ENCODE peak calls at places on chromosomes 4 and X, in five cellular contexts. K is NCI-H1417, F is AG09319, T is left ventricle myocardium inferior, U is DMS 273 treated with DMSO at 0.1 percent for 48 hours. I is an unnamed sample.

GRCh38 chrX:83771664-83772063 is 89.3 kb upstream of the CYLC1 start:
- DNase-seq in U (no peak), F (no peak), T (no peak), K (no peak), I (no peak)

GRCh38 chrX:72180539-72180938 is 1.0 kb upstream of the PIN4 start:
- DNase-seq in U (no peak), K (no peak), F (no peak), T (no peak), I (no peak)

GRCh38 chrX:10155137-10155536 is 1.6 kb upstream of the CLCN4 start:
- DNase-seq in U (no peak), K (no peak), T (no peak), F (no peak), I (no peak)

GRCh38 chr4:97144199-97144598 is 999.1 kb downstream of the STPG2 start:
- DNase-seq in U (no peak), T (no peak), F (no peak), K (no peak), I (no peak)

GRCh38 chrX:39519566-39520301 is 578.0 kb downstream of the BCOR start:
- DNase-seq in T (peak; percentile 41), F (no peak), U (no peak), K (no peak), I (no peak)

GRCh38 chr4:34182346-34182745 is 2062.0 kb downstream of the ARAP2 start:
- DNase-seq in U (no peak), F (no peak), T (no peak), K (no peak), I (peak; percentile 52)

GRCh38 chr4:88320780-88321373 is 36.5 kb upstream of the PPM1K start:
- DNase-seq in F (no peak), K (no peak), T (peak; percentile 17), U (no peak), I (no peak)

GRCh38 chrX:13721819-13722527 is 12.4 kb downstream of the TRAPPC2 start:
- DNase-seq in K (peak; percentile 31), F (peak; percentile 67), U (no peak), T (no peak), I (peak; percentile 49)

GRCh38 chrX:119981286-119982070 is 37.9 kb upstream of the NKAP start:
- DNase-seq in U (no peak), T (no peak), K (peak; percentile 46), F (no peak), I (peak; percentile 38)

GRCh38 chr4:184147858-184148799 is 69.5 kb downstream of the ENPP6 start:
- DNase-seq in U (no peak), K (no peak), F (no peak), T (no peak), I (no peak)

GRCh38 chr4:10006236-10006603 is 15.1 kb downstream of the SLC2A9 start:
- DNase-seq in K (peak; percentile 13), F (no peak), U (no peak), T (no peak), I (peak; percentile 83)

GRCh38 chrX:69615779-69616519 is at the start of gene EDA:
- DNase-seq in F (peak; percentile 29), K (peak; percentile 40), T (peak; percentile 87), U (peak; percentile 80), I (peak; percentile 44)

GRCh38 chr4:66575024-66575696 is 904.9 kb upstream of the EPHA5 start:
- DNase-seq in K (no peak), F (no peak), U (peak; percentile 6), T (no peak), I (peak; percentile 5)

GRCh38 chr4:142278663-142279062 is 567.4 kb downstream of the INPP4B start:
- DNase-seq in K (no peak), F (no peak), U (no peak), T (no peak), I (no peak)

GRCh38 chr4:176439611-176440010 is 119.8 kb downstream of the SPCS3 start:
- DNase-seq in K (no peak), T (no peak), F (no peak), U (no peak), I (no peak)

GRCh38 chrX:151722241-151722846 is 6.5 kb downstream of the FATE1 start:
- DNase-seq in U (no peak), F (peak; percentile 1), T (peak; percentile 24), K (peak; percentile 55), I (no peak)

GRCh38 chrX:119398974-119399771 is at the start of gene SLC25A43:
- DNase-seq in U (peak; percentile 2), K (no peak), F (no peak), T (peak; percentile 31), I (peak; percentile 66)

GRCh38 chrX:124462931-124463330 is 116.6 kb downstream of the SH2D1A start:
- DNase-seq in F (no peak), U (no peak), T (no peak), K (no peak), I (no peak)

GRCh38 chr4:30719363-30720020 is 677 bp upstream of the PCDH7 start:
- DNase-seq in F (no peak), K (no peak), U (no peak), T (peak; percentile 57), I (peak; percentile 74)

GRCh38 chr4:7155611-7156071 is 36.7 kb upstream of the SORCS2 start:
- DNase-seq in U (no peak), K (no peak), T (peak; percentile 31), F (no peak), I (peak; percentile 35)

GRCh38 chr4:115834441-115834840 is 721.0 kb upstream of the NDST4 start:
- DNase-seq in T (no peak), K (no peak), U (no peak), F (no peak), I (no peak)

GRCh38 chr4:26490111-26490979 is at the start of gene CCKAR:
- DNase-seq in F (no peak), T (no peak), K (peak; percentile 13), U (peak; percentile 17), I (no peak)

GRCh38 chr4:21628116-21628515 is 320.5 kb downstream of the KCNIP4 start:
- DNase-seq in U (no peak), T (no peak), F (no peak), K (no peak), I (no peak)

GRCh38 chrX:50756276-50756675 is 57.7 kb downstream of the SHROOM4 start:
- DNase-seq in T (no peak), K (no peak), U (no peak), F (no peak), I (no peak)

GRCh38 chrX:30900227-30900626 is 11.2 kb upstream of the TAB3 start:
- DNase-seq in F (no peak), T (no peak), U (no peak), K (no peak), I (peak; percentile 0)

GRCh38 chr4:40325406-40326019 is 9.6 kb upstream of the CHRNA9 start:
- DNase-seq in T (no peak), F (peak; percentile 44), U (peak; percentile 30), K (peak; percentile 68), I (peak; percentile 81)

GRCh38 chr4:82638479-82638878 is 76.7 kb upstream of the TMEM150C start:
- DNase-seq in U (no peak), K (no peak), T (no peak), F (no peak), I (no peak)

GRCh38 chr4:169272265-169272886 is 1.6 kb upstream of the SH3RF1 start:
- DNase-seq in F (peak; percentile 57), T (no peak), U (no peak), K (no peak), I (peak; percentile 70)

GRCh38 chr4:99712099-99712498 is 54.5 kb upstream of the C4orf54 start:
- DNase-seq in K (no peak), U (no peak), T (no peak), F (no peak), I (no peak)

GRCh38 chrX:50813843-50814661 is at the start of gene SHROOM4:
- DNase-seq in U (no peak), F (no peak), T (peak; percentile 40), K (no peak), I (peak; percentile 39)

GRCh38 chr4:2417196-2417764 is 1.2 kb downstream of the ZFYVE28 start:
- DNase-seq in U (no peak), F (no peak), T (no peak), K (no peak), I (peak; percentile 56)